ENCODE peak calls at places on chromosomes 13 and 19, in four cellular contexts. P, S, H and C are unnamed samples.

GRCh38 chr13:100534911-100535310 is 53.7 kb downstream of the GGACT start:
- DNase-seq in H (no peak), S (no peak), P (no peak), C (no peak)

GRCh38 chr13:89796196-89796595 is 1551.3 kb upstream of the MIR17HG start:
- DNase-seq in S (no peak), P (no peak), H (no peak), C (no peak)

GRCh38 chr19:28159065-28159464 is 1053.9 kb downstream of the UQCRFS1 start:
- DNase-seq in H (no peak), P (no peak), S (no peak), C (no peak)

GRCh38 chr19:43474986-43475705 is 9.7 kb upstream of the LYPD3 start:
- DNase-seq in P (peak; percentile 93), H (peak; percentile 98), S (peak; percentile 96), C (peak; percentile 100)

GRCh38 chr13:91384891-91385290 is 13.5 kb upstream of the GPC5 start:
- DNase-seq in H (no peak), S (no peak), P (no peak), C (no peak)

GRCh38 chr13:92355213-92355612 is 871.4 kb upstream of the GPC6 start:
- DNase-seq in P (no peak), S (no peak), H (no peak), C (no peak)

GRCh38 chr13:64527561-64527960 is 2702.6 kb downstream of the PCDH9 start:
- DNase-seq in P (no peak), H (no peak), S (no peak), C (no peak)

GRCh38 chr19:47713046-47714021 is at the start of gene EHD2:
- DNase-seq in P (no peak), H (peak; percentile 32), S (peak; percentile 81), C (peak; percentile 40)

GRCh38 chr13:98033277-98034247 is 80.1 kb downstream of the IPO5 start:
- DNase-seq in P (no peak), S (no peak), H (peak; percentile 26), C (peak; percentile 65)

GRCh38 chr19:58052256-58052655 is 6.8 kb upstream of the ZNF135 start:
- DNase-seq in S (no peak), H (no peak), P (no peak), C (no peak)

GRCh38 chr13:77522444-77522843 is 13.1 kb upstream of the SCEL start:
- DNase-seq in S (no peak), H (no peak), P (no peak), C (no peak)

GRCh38 chr19:58021541-58022282 is 12.1 kb upstream of the ZSCAN1 start:
- DNase-seq in H (peak; percentile 29), P (peak; percentile 16), S (peak; percentile 70), C (peak; percentile 47)

GRCh38 chr19:45250832-45251451 is at the start of gene MARK4:
- DNase-seq in P (peak; percentile 23), S (peak; percentile 64), H (peak; percentile 48), C (no peak)

GRCh38 chr13:60155978-60156377 is 7.8 kb downstream of the DIAPH3 start:
- DNase-seq in H (no peak), S (no peak), P (no peak), C (no peak)

GRCh38 chr13:97539651-97540230 is 105.8 kb downstream of the RAP2A start:
- DNase-seq in S (no peak), H (no peak), P (no peak), C (peak; percentile 33)

GRCh38 chr19:2050349-2050990 is 574 bp downstream of the MKNK2 start:
- DNase-seq in S (no peak), P (no peak), H (no peak), C (no peak)

GRCh38 chr13:72567566-72567965 is 159.9 kb downstream of the MZT1 start:
- DNase-seq in P (no peak), H (no peak), S (no peak), C (no peak)

GRCh38 chr13:95437561-95437960 is 115.0 kb upstream of the CLDN10 start:
- DNase-seq in P (no peak), S (no peak), H (no peak), C (no peak)

GRCh38 chr13:104683789-104684188 is 1617.6 kb upstream of the SLC10A2 start:
- DNase-seq in S (no peak), P (no peak), H (no peak), C (no peak)